ENCODE peak calls at places on chromosomes 6 and 20, in eight cellular contexts. Y, X, C, M, H, K, V and F are unnamed samples.

GRCh38 chr20:53171065-53171464 is 198.9 kb downstream of the TSHZ2 start:
- DNase-seq in Y (no peak), X (no peak), C (no peak), M (no peak), H (no peak), K (no peak), V (no peak), F (no peak)

GRCh38 chr6:152295346-152295745 is 341.8 kb downstream of the SYNE1 start:
- DNase-seq in Y (no peak), X (peak), C (peak), M (no peak), H (peak), K (no peak), V (no peak), F (no peak)

GRCh38 chr6:122789078-122789861 is at the start of gene SMPDL3A:
- DNase-seq in Y (peak), X (peak), C (peak), M (peak), H (peak), K (no peak), V (peak), F (peak)

GRCh38 chr6:149499066-149499465 is 14.3 kb upstream of the ZC3H12D start:
- DNase-seq in Y (no peak), X (peak), C (peak), M (no peak), H (peak), K (no peak), V (no peak), F (no peak)

GRCh38 chr6:47034919-47035318 is 7.2 kb downstream of the ADGRF1 start:
- DNase-seq in Y (no peak), X (peak), C (peak), M (no peak), H (peak), K (no peak), V (no peak), F (no peak)

GRCh38 chr6:43644940-43645612 is at the start of gene RSPH9:
- DNase-seq in Y (peak), X (no peak), C (no peak), M (peak), H (peak), K (peak), V (peak), F (no peak)

GRCh38 chr6:42928748-42929087 is 562 bp upstream of the CNPY3 start:
- DNase-seq in Y (no peak), X (no peak), C (no peak), M (no peak), H (no peak), K (no peak), V (no peak), F (peak)

GRCh38 chr6:148723484-148723883 is 23.3 kb upstream of the UST start:
- DNase-seq in Y (no peak), X (peak), C (no peak), M (no peak), H (peak), K (no peak), V (no peak), F (no peak)

GRCh38 chr6:131867744-131868143 is 59.9 kb downstream of the ENPP1 start:
- DNase-seq in Y (no peak), X (no peak), C (no peak), M (no peak), H (peak), K (no peak), V (no peak), F (no peak)

GRCh38 chr6:149363154-149363553 is 36.9 kb upstream of the SUMO4 start:
- DNase-seq in Y (no peak), X (no peak), C (no peak), M (no peak), H (no peak), K (no peak), V (no peak), F (no peak)

GRCh38 chr6:169723991-169724553 is at the start of gene PHF10:
- DNase-seq in Y (peak), X (no peak), C (no peak), M (peak), H (no peak), K (peak), V (peak), F (peak)

GRCh38 chr20:4195499-4195898 is 180.1 kb upstream of the RNF24 start:
- DNase-seq in Y (no peak), X (no peak), C (no peak), M (no peak), H (peak), K (no peak), V (no peak), F (peak)

GRCh38 chr6:167668019-167668753 is 158.5 kb upstream of the AFDN start:
- DNase-seq in Y (no peak), X (no peak), C (no peak), M (no peak), H (no peak), K (no peak), V (no peak), F (no peak)

GRCh38 chr6:45657243-45657642 is 279.5 kb upstream of the SUPT3H start:
- DNase-seq in Y (no peak), X (peak), C (peak), M (no peak), H (peak), K (no peak), V (no peak), F (no peak)

GRCh38 chr6:164266851-164267250 is 852.3 kb downstream of the QKI start:
- DNase-seq in Y (no peak), X (no peak), C (no peak), M (no peak), H (no peak), K (no peak), V (no peak), F (no peak)

GRCh38 chr6:148329568-148330299 is 12.9 kb upstream of the SASH1 start:
- DNase-seq in Y (no peak), X (peak), C (no peak), M (no peak), H (peak), K (no peak), V (no peak), F (no peak)

GRCh38 chr20:32356935-32357868 is 929 bp upstream of the ASXL1 start:
- DNase-seq in Y (no peak), X (peak), C (no peak), M (no peak), H (peak), K (no peak), V (no peak), F (no peak)

GRCh38 chr6:45728674-45729073 is 287.0 kb downstream of the CLIC5 start:
- DNase-seq in Y (no peak), X (peak), C (no peak), M (no peak), H (peak), K (no peak), V (no peak), F (no peak)

GRCh38 chr20:32435449-32436107 is 77.4 kb downstream of the ASXL1 start:
- DNase-seq in Y (no peak), X (no peak), C (no peak), M (no peak), H (no peak), K (no peak), V (no peak), F (no peak)

GRCh38 chr20:9966966-9967365 is 67.8 kb upstream of the ANKEF1 start:
- DNase-seq in Y (no peak), X (no peak), C (no peak), M (no peak), H (peak), K (no peak), V (no peak), F (peak)

GRCh38 chr6:131844243-131844841 is 36.5 kb downstream of the ENPP1 start:
- DNase-seq in Y (no peak), X (peak), C (peak), M (no peak), H (peak), K (no peak), V (no peak), F (no peak)

GRCh38 chr6:164108869-164109769 is 694.6 kb downstream of the QKI start:
- DNase-seq in Y (no peak), X (no peak), C (no peak), M (no peak), H (peak), K (no peak), V (peak), F (no peak)

GRCh38 chr20:63011798-63012197 is 5.0 kb upstream of the BHLHE23 start:
- DNase-seq in Y (no peak), X (no peak), C (no peak), M (no peak), H (no peak), K (no peak), V (no peak), F (no peak)

GRCh38 chr6:30480536-30481156 is 8.7 kb upstream of the HLA-E start:
- DNase-seq in Y (peak), X (no peak), C (no peak), M (no peak), H (no peak), K (peak), V (no peak), F (no peak)

GRCh38 chr6:84910881-84911607 is 146.6 kb upstream of the TBX18 start:
- DNase-seq in Y (no peak), X (no peak), C (peak), M (no peak), H (no peak), K (no peak), V (no peak), F (no peak)

GRCh38 chr20:35303735-35304431 is 11.7 kb upstream of the FAM83C start:
- DNase-seq in Y (peak), X (peak), C (no peak), M (peak), H (peak), K (peak), V (peak), F (peak)

GRCh38 chr20:19593762-19594161 is 164.3 kb upstream of the RIN2 start:
- DNase-seq in Y (no peak), X (no peak), C (no peak), M (no peak), H (no peak), K (no peak), V (no peak), F (no peak)